ENCODE peak calls at places on chromosomes 12 and 14, in seven cellular contexts. One of them, this sample, is unnamed.

GRCh38 chr14:103871596-103872480 is 24.5 kb upstream of the PPP1R13B start:
- DNase-seq in AG04450: no peak
- DNase-seq in ovary: no peak
- DNase-seq in lung: peak; percentile 82
- DNase-seq in neural crest cell: no peak
- DNase-seq in right lobe of liver: peak; percentile 91
- DNase-seq in fibroblast of pulmonary artery: no peak
- DNase-seq in this sample: peak; percentile 96

GRCh38 chr14:89771251-89771650 is 183.3 kb downstream of the EFCAB11 start:
- DNase-seq in AG04450: peak; percentile 58
- DNase-seq in ovary: no peak
- DNase-seq in lung: no peak
- DNase-seq in neural crest cell: no peak
- DNase-seq in right lobe of liver: no peak
- DNase-seq in fibroblast of pulmonary artery: peak; percentile 44
- DNase-seq in this sample: no peak

GRCh38 chr14:105173901-105174894 is 5.6 kb upstream of the JAG2 start:
- DNase-seq in AG04450: no peak
- DNase-seq in ovary: no peak
- DNase-seq in lung: no peak
- DNase-seq in neural crest cell: no peak
- DNase-seq in right lobe of liver: no peak
- DNase-seq in fibroblast of pulmonary artery: no peak
- DNase-seq in this sample: no peak

GRCh38 chr12:1832801-1833595 is 12.6 kb downstream of the LRTM2 start:
- DNase-seq in AG04450: no peak
- DNase-seq in ovary: no peak
- DNase-seq in lung: no peak
- DNase-seq in neural crest cell: no peak
- DNase-seq in right lobe of liver: peak; percentile 20
- DNase-seq in fibroblast of pulmonary artery: no peak
- DNase-seq in this sample: no peak

GRCh38 chr14:38524636-38525403 is 268.9 kb upstream of the CLEC14A start:
- DNase-seq in AG04450: no peak
- DNase-seq in ovary: no peak
- DNase-seq in lung: no peak
- DNase-seq in neural crest cell: no peak
- DNase-seq in right lobe of liver: no peak
- DNase-seq in fibroblast of pulmonary artery: no peak
- DNase-seq in this sample: no peak

GRCh38 chr12:82524020-82524419 is 162.7 kb upstream of the TMTC2 start:
- DNase-seq in AG04450: no peak
- DNase-seq in ovary: no peak
- DNase-seq in lung: no peak
- DNase-seq in neural crest cell: no peak
- DNase-seq in right lobe of liver: no peak
- DNase-seq in fibroblast of pulmonary artery: no peak
- DNase-seq in this sample: no peak

GRCh38 chr12:29346764-29347421 is 34.1 kb downstream of the ERGIC2 start:
- DNase-seq in AG04450: no peak
- DNase-seq in ovary: no peak
- DNase-seq in lung: no peak
- DNase-seq in neural crest cell: no peak
- DNase-seq in right lobe of liver: no peak
- DNase-seq in fibroblast of pulmonary artery: no peak
- DNase-seq in this sample: no peak

GRCh38 chr14:73744175-73744867 is 30.1 kb upstream of the PNMA1 start:
- DNase-seq in AG04450: no peak
- DNase-seq in ovary: no peak
- DNase-seq in lung: no peak
- DNase-seq in neural crest cell: no peak
- DNase-seq in right lobe of liver: peak; percentile 53
- DNase-seq in fibroblast of pulmonary artery: no peak
- DNase-seq in this sample: no peak

GRCh38 chr12:49131973-49132461 is 822 bp upstream of the TUBA1B start:
- DNase-seq in AG04450: no peak
- DNase-seq in ovary: no peak
- DNase-seq in lung: no peak
- DNase-seq in neural crest cell: no peak
- DNase-seq in right lobe of liver: no peak
- DNase-seq in fibroblast of pulmonary artery: peak; percentile 63
- DNase-seq in this sample: no peak

GRCh38 chr12:116465892-116466291 is 93.3 kb upstream of the MAP1LC3B2 start:
- DNase-seq in AG04450: no peak
- DNase-seq in ovary: no peak
- DNase-seq in lung: no peak
- DNase-seq in neural crest cell: no peak
- DNase-seq in right lobe of liver: no peak
- DNase-seq in fibroblast of pulmonary artery: no peak
- DNase-seq in this sample: no peak

GRCh38 chr12:81699572-81699971 is 59.6 kb downstream of the PPFIA2 start:
- DNase-seq in AG04450: no peak
- DNase-seq in ovary: no peak
- DNase-seq in lung: no peak
- DNase-seq in neural crest cell: no peak
- DNase-seq in right lobe of liver: no peak
- DNase-seq in fibroblast of pulmonary artery: no peak
- DNase-seq in this sample: no peak

GRCh38 chr14:73759183-73759713 is 45.1 kb upstream of the PNMA1 start:
- DNase-seq in AG04450: no peak
- DNase-seq in ovary: peak; percentile 81
- DNase-seq in lung: peak; percentile 61
- DNase-seq in neural crest cell: peak; percentile 33
- DNase-seq in right lobe of liver: peak; percentile 80
- DNase-seq in fibroblast of pulmonary artery: peak; percentile 62
- DNase-seq in this sample: peak; percentile 66

GRCh38 chr14:105700622-105701288 is 174.4 kb downstream of the TMEM121 start:
- DNase-seq in AG04450: no peak
- DNase-seq in ovary: no peak
- DNase-seq in lung: no peak
- DNase-seq in neural crest cell: no peak
- DNase-seq in right lobe of liver: no peak
- DNase-seq in fibroblast of pulmonary artery: no peak
- DNase-seq in this sample: peak; percentile 77

GRCh38 chr14:81206115-81206514 is 14.6 kb downstream of the GTF2A1 start:
- DNase-seq in AG04450: no peak
- DNase-seq in ovary: no peak
- DNase-seq in lung: no peak
- DNase-seq in neural crest cell: no peak
- DNase-seq in right lobe of liver: no peak
- DNase-seq in fibroblast of pulmonary artery: no peak
- DNase-seq in this sample: no peak

GRCh38 chr14:100534528-100535286 is 52.5 kb downstream of the BEGAIN start:
- DNase-seq in AG04450: no peak
- DNase-seq in ovary: peak; percentile 21
- DNase-seq in lung: no peak
- DNase-seq in neural crest cell: no peak
- DNase-seq in right lobe of liver: peak; percentile 54
- DNase-seq in fibroblast of pulmonary artery: no peak
- DNase-seq in this sample: no peak

GRCh38 chr14:99463974-99464373 is 16.7 kb downstream of the SETD3 start:
- DNase-seq in AG04450: no peak
- DNase-seq in ovary: no peak
- DNase-seq in lung: no peak
- DNase-seq in neural crest cell: no peak
- DNase-seq in right lobe of liver: no peak
- DNase-seq in fibroblast of pulmonary artery: no peak
- DNase-seq in this sample: no peak

GRCh38 chr12:2168808-2169207 is 116.0 kb downstream of the CACNA1C start:
- DNase-seq in AG04450: no peak
- DNase-seq in ovary: no peak
- DNase-seq in lung: no peak
- DNase-seq in neural crest cell: no peak
- DNase-seq in right lobe of liver: no peak
- DNase-seq in fibroblast of pulmonary artery: peak; percentile 35
- DNase-seq in this sample: no peak

GRCh38 chr14:56143025-56143424 is 24.8 kb downstream of the PELI2 start:
- DNase-seq in AG04450: no peak
- DNase-seq in ovary: no peak
- DNase-seq in lung: no peak
- DNase-seq in neural crest cell: no peak
- DNase-seq in right lobe of liver: no peak
- DNase-seq in fibroblast of pulmonary artery: no peak
- DNase-seq in this sample: no peak

GRCh38 chr12:63897931-63898330 is 53.4 kb downstream of the SRGAP1 start:
- DNase-seq in AG04450: no peak
- DNase-seq in ovary: no peak
- DNase-seq in lung: no peak
- DNase-seq in neural crest cell: no peak
- DNase-seq in right lobe of liver: no peak
- DNase-seq in fibroblast of pulmonary artery: peak; percentile 88
- DNase-seq in this sample: no peak

GRCh38 chr14:77649326-77649725 is 32.9 kb upstream of the SPTLC2 start:
- DNase-seq in AG04450: no peak
- DNase-seq in ovary: no peak
- DNase-seq in lung: no peak
- DNase-seq in neural crest cell: no peak
- DNase-seq in right lobe of liver: no peak
- DNase-seq in fibroblast of pulmonary artery: peak; percentile 20
- DNase-seq in this sample: no peak
- TF ChIP-seq CTCF in AG04450: no peak
- TF ChIP-seq CTCF in ovary: no peak
- TF ChIP-seq CTCF in lung: no peak
- TF ChIP-seq CTCF in neural crest cell: no peak
- TF ChIP-seq CTCF in right lobe of liver: no peak
- TF ChIP-seq CTCF in fibroblast of pulmonary artery: no peak
- TF ChIP-seq CTCF in this sample: no peak

GRCh38 chr12:42918387-42918786 is 328.8 kb upstream of the PRICKLE1 start:
- DNase-seq in AG04450: no peak
- DNase-seq in ovary: no peak
- DNase-seq in lung: no peak
- DNase-seq in neural crest cell: no peak
- DNase-seq in right lobe of liver: no peak
- DNase-seq in fibroblast of pulmonary artery: peak; percentile 5
- DNase-seq in this sample: no peak
- TF ChIP-seq CTCF in AG04450: no peak
- TF ChIP-seq CTCF in ovary: no peak
- TF ChIP-seq CTCF in lung: no peak
- TF ChIP-seq CTCF in neural crest cell: no peak
- TF ChIP-seq CTCF in right lobe of liver: no peak
- TF ChIP-seq CTCF in fibroblast of pulmonary artery: no peak
- TF ChIP-seq CTCF in this sample: no peak

GRCh38 chr12:61538951-61539350 is 721.3 kb upstream of the USP15 start:
- DNase-seq in AG04450: no peak
- DNase-seq in ovary: no peak
- DNase-seq in lung: no peak
- DNase-seq in neural crest cell: no peak
- DNase-seq in right lobe of liver: no peak
- DNase-seq in fibroblast of pulmonary artery: no peak
- DNase-seq in this sample: no peak
- TF ChIP-seq CTCF in AG04450: no peak
- TF ChIP-seq CTCF in ovary: no peak
- TF ChIP-seq CTCF in lung: no peak
- TF ChIP-seq CTCF in neural crest cell: peak; percentile 42
- TF ChIP-seq CTCF in right lobe of liver: peak; percentile 15
- TF ChIP-seq CTCF in fibroblast of pulmonary artery: no peak
- TF ChIP-seq CTCF in this sample: no peak

DNA sequence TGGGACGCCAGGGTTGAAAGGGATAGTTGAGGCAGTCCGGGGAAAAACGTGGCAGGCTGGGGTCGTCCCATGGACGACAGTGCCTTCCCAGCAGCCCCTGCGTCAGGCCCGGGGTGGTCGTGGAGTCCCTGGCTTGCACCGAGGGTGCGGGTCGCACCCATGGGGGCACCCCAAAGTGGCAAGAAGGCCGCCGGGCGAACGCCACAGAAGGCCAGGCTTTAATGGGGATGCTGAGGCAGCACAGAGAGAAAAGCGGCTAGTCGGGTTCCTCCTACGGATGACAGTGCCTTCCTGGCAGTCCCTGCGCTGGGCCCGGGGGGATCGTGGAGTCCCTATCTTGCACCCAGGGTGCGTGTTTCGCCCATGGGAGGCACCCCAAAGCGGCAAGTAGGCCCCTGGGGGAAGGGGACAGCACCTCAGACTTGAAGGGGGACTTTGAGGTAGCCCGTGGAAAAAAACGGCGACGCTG is 158.6 kb upstream of the ALG10B start:
- DNase-seq in AG04450: no peak
- DNase-seq in ovary: no peak
- DNase-seq in lung: no peak
- DNase-seq in neural crest cell: no peak
- DNase-seq in right lobe of liver: no peak
- DNase-seq in fibroblast of pulmonary artery: no peak
- DNase-seq in this sample: no peak
- TF ChIP-seq CTCF in AG04450: no peak
- TF ChIP-seq CTCF in ovary: no peak
- TF ChIP-seq CTCF in lung: no peak
- TF ChIP-seq CTCF in neural crest cell: no peak
- TF ChIP-seq CTCF in right lobe of liver: no peak
- TF ChIP-seq CTCF in fibroblast of pulmonary artery: no peak
- TF ChIP-seq CTCF in this sample: no peak

This sample was measured in GM13976.